ENCODE peak calls at places on chromosomes 13 and 19, in seven cellular contexts. H is lower lobe of right lung; S is stimulated activated CD4-positive, alpha-beta T cell treated with anti-CD3 and anti-CD28 coated beads, Interleukin-12 subunit alpha, Interleukin-12 subunit beta, amount 100 ng/mL, for 4 hours; F is AG04450; I is dorsolateral prefrontal cortex; V is fibroblast of villous mesenchyme; U is neural crest cell. X is an unnamed sample.

GRCh38 chr13:84605927-84606326 is 723.7 kb upstream of the SLITRK1 start:
- DNase-seq in I (no peak), F (no peak), S (no peak), H (no peak), V (no peak), U (no peak), X (no peak)

GRCh38 chr19:33048806-33049676 is 15.6 kb downstream of the RHPN2 start:
- DNase-seq in S (no peak), V (peak; percentile 86), H (no peak), U (no peak), I (no peak), F (no peak), X (no peak)

GRCh38 chr13:51222510-51223283 is 499 bp downstream of the FAM124A start:
- DNase-seq in V (peak; percentile 8), I (peak; percentile 49), U (peak; percentile 55), S (no peak), H (no peak), F (no peak), X (no peak)

GRCh38 chr19:50258918-50259372 is 55.5 kb downstream of the MYH14 start:
- DNase-seq in S (peak; percentile 17), V (no peak), I (no peak), F (no peak), U (peak; percentile 61), H (no peak), X (peak; percentile 36)

GRCh38 chr19:1065606-1066109 is 1.3 kb upstream of the ARHGAP45 start:
- DNase-seq in F (no peak), H (peak; percentile 76), I (no peak), V (no peak), U (no peak), S (no peak), X (no peak)

GRCh38 chr19:28905996-28906395 is 307.0 kb downstream of the UQCRFS1 start:
- DNase-seq in I (no peak), F (peak; percentile 1), H (no peak), V (no peak), S (no peak), U (no peak), X (no peak)

GRCh38 chr19:11405846-11406643 is 13.1 kb downstream of the RGL3 start:
- DNase-seq in I (no peak), U (no peak), H (no peak), S (no peak), F (no peak), V (no peak), X (peak; percentile 70)

GRCh38 chr13:112879283-112879833 is 89.7 kb upstream of the MCF2L start:
- DNase-seq in I (no peak), H (peak; percentile 34), S (no peak), V (no peak), U (no peak), F (no peak), X (no peak)

GRCh38 chr19:30605333-30605732 is 233.1 kb downstream of the ZNF536 start:
- DNase-seq in U (no peak), H (no peak), F (no peak), S (no peak), V (no peak), I (no peak), X (no peak)

GRCh38 chr13:53240316-53240715 is 211.7 kb downstream of the OLFM4 start:
- DNase-seq in F (no peak), S (no peak), I (no peak), H (no peak), V (no peak), U (no peak), X (no peak)

GRCh38 chr19:17097593-17098126 is 22.1 kb downstream of the MYO9B start:
- DNase-seq in V (peak; percentile 89), U (no peak), H (no peak), S (no peak), I (no peak), F (no peak), X (no peak)

GRCh38 chr19:13055213-13056051 is 47.2 kb downstream of the LYL1 start:
- DNase-seq in F (peak; percentile 79), I (no peak), S (no peak), V (peak; percentile 91), U (no peak), H (peak; percentile 73), X (no peak)

GRCh38 chr19:11208526-11209471 is 11.5 kb upstream of the KANK2 start:
- DNase-seq in F (no peak), I (no peak), S (no peak), V (no peak), H (no peak), U (peak; percentile 46), X (no peak)

GRCh38 chr19:40279761-40280607 is 5.2 kb downstream of the AKT2 start:
- DNase-seq in V (no peak), I (no peak), H (peak; percentile 44), U (no peak), S (no peak), F (no peak), X (peak; percentile 33)

GRCh38 chr19:36685835-36686234 is 1.6 kb upstream of the ZNF567 start:
- DNase-seq in H (no peak), S (no peak), V (no peak), I (no peak), U (no peak), F (no peak), X (no peak)